ENCODE peak calls at places on chromosomes 13 and 19, in five cellular contexts. One of them, this sample, is unnamed.

GRCh38 chr19:53808710-53809125 is 15.4 kb downstream of the NLRP12 start:
- DNase-seq in upper lobe of left lung: no peak
- DNase-seq in CD8-positive, alpha-beta T cell: no peak
- DNase-seq in neuronal stem cell: no peak
- DNase-seq in ovary: no peak
- DNase-seq in this sample: peak; percentile 32

GRCh38 chr19:15479391-15480345 is at the start of gene PGLYRP2:
- DNase-seq in upper lobe of left lung: no peak
- DNase-seq in neuronal stem cell: no peak
- DNase-seq in CD8-positive, alpha-beta T cell: peak; percentile 24
- DNase-seq in ovary: no peak
- DNase-seq in this sample: no peak

GRCh38 chr19:31070126-31070525 is 279.1 kb downstream of the TSHZ3 start:
- DNase-seq in ovary: no peak
- DNase-seq in CD8-positive, alpha-beta T cell: no peak
- DNase-seq in neuronal stem cell: no peak
- DNase-seq in upper lobe of left lung: no peak
- DNase-seq in this sample: no peak

GRCh38 chr19:23403024-23403423 is 7.8 kb upstream of the ZNF91 start:
- DNase-seq in ovary: no peak
- DNase-seq in CD8-positive, alpha-beta T cell: no peak
- DNase-seq in upper lobe of left lung: no peak
- DNase-seq in neuronal stem cell: no peak
- DNase-seq in this sample: no peak

GRCh38 chr13:42703740-42704139 is 77.6 kb upstream of the FAM216B start:
- DNase-seq in CD8-positive, alpha-beta T cell: no peak
- DNase-seq in neuronal stem cell: no peak
- DNase-seq in ovary: no peak
- DNase-seq in upper lobe of left lung: no peak
- DNase-seq in this sample: no peak

GRCh38 chr13:92716749-92717148 is 509.9 kb upstream of the GPC6 start:
- DNase-seq in CD8-positive, alpha-beta T cell: no peak
- DNase-seq in ovary: no peak
- DNase-seq in neuronal stem cell: no peak
- DNase-seq in upper lobe of left lung: no peak
- DNase-seq in this sample: peak; percentile 1

GRCh38 chr13:41565221-41565620 is 107.9 kb downstream of the RGCC start:
- DNase-seq in neuronal stem cell: no peak
- DNase-seq in CD8-positive, alpha-beta T cell: no peak
- DNase-seq in ovary: no peak
- DNase-seq in upper lobe of left lung: no peak
- DNase-seq in this sample: peak; percentile 89

GRCh38 chr13:72507394-72508199 is 219.8 kb downstream of the MZT1 start:
- DNase-seq in upper lobe of left lung: no peak
- DNase-seq in neuronal stem cell: no peak
- DNase-seq in CD8-positive, alpha-beta T cell: no peak
- DNase-seq in ovary: no peak
- DNase-seq in this sample: peak; percentile 36

GRCh38 chr19:18058208-18059009 is 28.3 kb downstream of the IL12RB1 start:
- DNase-seq in upper lobe of left lung: peak; percentile 96
- DNase-seq in CD8-positive, alpha-beta T cell: peak; percentile 86
- DNase-seq in neuronal stem cell: peak; percentile 78
- DNase-seq in ovary: peak; percentile 74
- DNase-seq in this sample: peak; percentile 48

GRCh38 chr13:46992383-46992952 is 95.6 kb upstream of the HTR2A start:
- DNase-seq in CD8-positive, alpha-beta T cell: no peak
- DNase-seq in neuronal stem cell: no peak
- DNase-seq in ovary: no peak
- DNase-seq in upper lobe of left lung: no peak
- DNase-seq in this sample: peak; percentile 14

GRCh38 chr19:34275705-34276104 is 21.4 kb downstream of the GARRE1 start:
- DNase-seq in ovary: no peak
- DNase-seq in upper lobe of left lung: no peak
- DNase-seq in neuronal stem cell: no peak
- DNase-seq in CD8-positive, alpha-beta T cell: no peak
- DNase-seq in this sample: no peak

GRCh38 chr19:34120846-34121639 is 51.3 kb upstream of the LSM14A start:
- DNase-seq in neuronal stem cell: no peak
- DNase-seq in CD8-positive, alpha-beta T cell: peak; percentile 49
- DNase-seq in upper lobe of left lung: no peak
- DNase-seq in ovary: no peak
- DNase-seq in this sample: peak; percentile 61

GRCh38 chr19:54248016-54248601 is 5.5 kb upstream of the LILRA6 start:
- DNase-seq in CD8-positive, alpha-beta T cell: no peak
- DNase-seq in ovary: no peak
- DNase-seq in upper lobe of left lung: no peak
- DNase-seq in neuronal stem cell: no peak
- DNase-seq in this sample: peak; percentile 22

GRCh38 chr19:18939163-18939562 is 1.9 kb downstream of the HOMER3 start:
- DNase-seq in ovary: no peak
- DNase-seq in neuronal stem cell: no peak
- DNase-seq in CD8-positive, alpha-beta T cell: no peak
- DNase-seq in upper lobe of left lung: no peak
- DNase-seq in this sample: no peak

GRCh38 chr13:20332361-20333096 is 100.4 kb upstream of the GJB6 start:
- DNase-seq in CD8-positive, alpha-beta T cell: no peak
- DNase-seq in neuronal stem cell: no peak
- DNase-seq in ovary: no peak
- DNase-seq in upper lobe of left lung: no peak
- DNase-seq in this sample: no peak

GRCh38 chr13:75726313-75726712 is 90.2 kb downstream of the LMO7 start:
- DNase-seq in CD8-positive, alpha-beta T cell: no peak
- DNase-seq in upper lobe of left lung: no peak
- DNase-seq in neuronal stem cell: no peak
- DNase-seq in ovary: no peak
- DNase-seq in this sample: no peak

GRCh38 chr19:40200352-40201099 is 9.3 kb downstream of the MAP3K10 start:
- DNase-seq in ovary: no peak
- DNase-seq in neuronal stem cell: no peak
- DNase-seq in CD8-positive, alpha-beta T cell: no peak
- DNase-seq in upper lobe of left lung: no peak
- DNase-seq in this sample: no peak

GRCh38 chr13:30141773-30142501 is 165.4 kb downstream of the KATNAL1 start:
- DNase-seq in CD8-positive, alpha-beta T cell: no peak
- DNase-seq in ovary: no peak
- DNase-seq in neuronal stem cell: no peak
- DNase-seq in upper lobe of left lung: no peak
- DNase-seq in this sample: no peak

GRCh38 chr13:30581582-30581981 is 36.1 kb upstream of the USPL1 start:
- DNase-seq in CD8-positive, alpha-beta T cell: no peak
- DNase-seq in upper lobe of left lung: no peak
- DNase-seq in ovary: no peak
- DNase-seq in neuronal stem cell: no peak
- DNase-seq in this sample: no peak

GRCh38 chr19:20660473-20660872 is 898 bp downstream of the ZNF626 start:
- DNase-seq in ovary: peak; percentile 17
- DNase-seq in upper lobe of left lung: no peak
- DNase-seq in neuronal stem cell: no peak
- DNase-seq in CD8-positive, alpha-beta T cell: no peak
- DNase-seq in this sample: peak; percentile 2

GRCh38 chr19:4829001-4829712 is 2.4 kb downstream of the TICAM1 start:
- DNase-seq in upper lobe of left lung: no peak
- DNase-seq in CD8-positive, alpha-beta T cell: no peak
- DNase-seq in ovary: no peak
- DNase-seq in neuronal stem cell: no peak
- DNase-seq in this sample: no peak

GRCh38 chr13:101965096-101965495 is 436.8 kb downstream of the FGF14 start:
- DNase-seq in neuronal stem cell: no peak
- DNase-seq in ovary: no peak
- DNase-seq in CD8-positive, alpha-beta T cell: no peak
- DNase-seq in upper lobe of left lung: no peak
- DNase-seq in this sample: no peak

GRCh38 chr19:44927746-44928145 is 13.3 kb downstream of the APOC1 start:
- DNase-seq in upper lobe of left lung: no peak
- DNase-seq in CD8-positive, alpha-beta T cell: no peak
- DNase-seq in neuronal stem cell: no peak
- DNase-seq in ovary: no peak
- DNase-seq in this sample: peak; percentile 34

GRCh38 chr13:20035130-20035529 is 76.6 kb downstream of the ZMYM2 start:
- DNase-seq in ovary: no peak
- DNase-seq in CD8-positive, alpha-beta T cell: no peak
- DNase-seq in neuronal stem cell: no peak
- DNase-seq in upper lobe of left lung: no peak
- DNase-seq in this sample: no peak

GRCh38 chr19:39828634-39829032 is 5.3 kb downstream of the DYRK1B start:
- DNase-seq in CD8-positive, alpha-beta T cell: no peak
- DNase-seq in neuronal stem cell: no peak
- DNase-seq in ovary: no peak
- DNase-seq in upper lobe of left lung: no peak
- DNase-seq in this sample: no peak

GRCh38 chr13:113964251-113964995 is 9.5 kb downstream of the C13orf46 start:
- DNase-seq in ovary: no peak
- DNase-seq in neuronal stem cell: no peak
- DNase-seq in CD8-positive, alpha-beta T cell: no peak
- DNase-seq in upper lobe of left lung: peak; percentile 60
- DNase-seq in this sample: no peak

GRCh38 chr19:5340637-5341447 is at the start of gene PTPRS:
- DNase-seq in neuronal stem cell: peak; percentile 84
- DNase-seq in CD8-positive, alpha-beta T cell: peak; percentile 85
- DNase-seq in upper lobe of left lung: peak; percentile 96
- DNase-seq in ovary: peak; percentile 80
- DNase-seq in this sample: peak; percentile 64

GRCh38 chr19:53365899-53366493 is 491 bp downstream of the ZNF525 start:
- DNase-seq in upper lobe of left lung: peak; percentile 82
- DNase-seq in CD8-positive, alpha-beta T cell: peak; percentile 42
- DNase-seq in ovary: no peak
- DNase-seq in neuronal stem cell: no peak
- DNase-seq in this sample: peak; percentile 27

GRCh38 chr13:97224544-97225324 is 2.6 kb downstream of the MBNL2 start:
- DNase-seq in upper lobe of left lung: no peak
- DNase-seq in CD8-positive, alpha-beta T cell: peak; percentile 28
- DNase-seq in neuronal stem cell: no peak
- DNase-seq in ovary: peak; percentile 65
- DNase-seq in this sample: peak; percentile 69

GRCh38 chr13:97228850-97229521 is 6.9 kb downstream of the MBNL2 start:
- DNase-seq in neuronal stem cell: no peak
- DNase-seq in ovary: no peak
- DNase-seq in upper lobe of left lung: no peak
- DNase-seq in CD8-positive, alpha-beta T cell: no peak
- DNase-seq in this sample: peak; percentile 59

GRCh38 chr13:97225533-97225932 is 3.4 kb downstream of the MBNL2 start:
- DNase-seq in ovary: no peak
- DNase-seq in CD8-positive, alpha-beta T cell: no peak
- DNase-seq in neuronal stem cell: no peak
- DNase-seq in upper lobe of left lung: no peak
- DNase-seq in this sample: no peak

GRCh38 chr13:97226013-97226412 is 3.9 kb downstream of the MBNL2 start:
- DNase-seq in upper lobe of left lung: no peak
- DNase-seq in ovary: no peak
- DNase-seq in CD8-positive, alpha-beta T cell: no peak
- DNase-seq in neuronal stem cell: no peak
- DNase-seq in this sample: no peak

GRCh38 chr13:97226788-97227627 is 4.9 kb downstream of the MBNL2 start:
- DNase-seq in neuronal stem cell: no peak
- DNase-seq in upper lobe of left lung: no peak
- DNase-seq in CD8-positive, alpha-beta T cell: peak; percentile 36
- DNase-seq in ovary: no peak
- DNase-seq in this sample: no peak
- H3K4me3 ChIP-seq in neuronal stem cell: no peak overlapping the region
- H3K4me3 ChIP-seq in upper lobe of left lung: peak overlapping the region; percentile 12
- H3K4me3 ChIP-seq in CD8-positive, alpha-beta T cell: peak overlapping the region; percentile 30
- H3K4me3 ChIP-seq in ovary: no peak overlapping the region
- H3K4me3 ChIP-seq in this sample: no peak overlapping the region

DNA sequence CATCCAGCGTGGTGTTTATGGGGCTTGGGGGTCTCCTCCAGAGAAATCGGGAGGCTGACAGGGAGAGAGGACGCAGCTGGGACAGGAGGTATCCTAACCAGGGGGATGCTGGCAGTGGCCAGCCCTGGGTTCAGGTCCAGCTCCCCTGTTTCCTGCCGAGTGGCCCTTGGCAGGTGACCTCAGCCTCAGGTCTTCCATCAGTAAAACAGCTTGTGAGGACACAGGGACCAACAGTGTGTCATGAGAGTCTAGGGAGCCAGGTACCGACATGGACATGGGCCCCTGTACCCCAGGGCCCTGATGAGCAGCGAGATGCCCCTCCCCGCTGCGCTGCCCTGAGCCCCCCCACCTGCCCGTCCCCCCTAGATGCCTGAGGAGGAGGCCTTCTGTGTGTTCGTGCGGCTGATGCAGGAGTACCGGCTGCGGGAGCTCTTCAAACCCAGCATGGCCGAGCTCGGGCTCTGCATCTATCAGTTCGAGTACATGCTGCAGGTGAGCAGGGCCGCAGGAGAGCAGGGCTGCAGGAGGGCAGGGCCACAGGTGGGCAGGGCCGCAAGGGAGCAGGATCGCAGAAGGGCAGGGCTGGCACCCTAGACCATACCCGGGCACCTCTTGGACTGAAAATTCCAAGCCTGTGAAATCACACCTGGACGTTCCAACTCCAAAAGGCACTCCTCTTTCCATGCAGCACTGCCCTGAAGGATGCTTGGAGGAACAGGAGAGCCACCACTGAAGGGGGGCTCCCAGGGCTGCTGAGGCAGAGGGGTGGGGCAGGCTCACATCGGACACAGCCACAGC is 19.8 kb downstream of the EVI5L start:
- DNase-seq in neuronal stem cell: no peak
- DNase-seq in upper lobe of left lung: peak; percentile 81
- DNase-seq in CD8-positive, alpha-beta T cell: no peak
- DNase-seq in ovary: no peak
- DNase-seq in this sample: no peak
- H3K27ac ChIP-seq in neuronal stem cell: no peak overlapping the region
- H3K27ac ChIP-seq in upper lobe of left lung: no peak overlapping the region
- H3K27ac ChIP-seq in CD8-positive, alpha-beta T cell: no peak overlapping the region
- H3K27ac ChIP-seq in ovary: no peak overlapping the region
- H3K27ac ChIP-seq in this sample: no peak overlapping the region

DNA sequence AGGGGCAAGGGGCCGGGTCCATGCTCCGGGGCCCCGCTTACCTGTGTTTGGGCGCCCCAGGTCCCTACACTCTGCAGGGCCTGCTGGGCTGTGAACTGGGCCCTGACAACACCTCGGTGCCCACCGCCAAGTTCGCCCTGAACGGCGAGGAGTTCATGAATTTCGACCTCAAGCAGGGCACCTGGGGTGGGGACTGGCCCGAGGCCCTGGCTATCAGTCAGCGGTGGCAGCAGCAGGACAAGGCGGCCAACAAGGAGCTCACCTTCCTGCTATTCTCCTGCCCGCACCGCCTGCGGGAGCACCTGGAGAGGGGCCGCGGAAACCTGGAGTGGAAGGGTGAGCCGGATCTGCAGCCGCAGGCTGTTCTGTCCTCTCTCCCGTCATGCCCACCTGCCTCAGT is 1.7 kb downstream of the FCGRT start:
- DNase-seq in neuronal stem cell: no peak
- DNase-seq in upper lobe of left lung: no peak
- DNase-seq in CD8-positive, alpha-beta T cell: no peak
- DNase-seq in ovary: no peak
- DNase-seq in this sample: no peak
- H3K4me3 ChIP-seq in neuronal stem cell: peak overlapping the region; percentile 71
- H3K4me3 ChIP-seq in upper lobe of left lung: peak overlapping the region; percentile 88
- H3K4me3 ChIP-seq in CD8-positive, alpha-beta T cell: peak overlapping the region; percentile 66
- H3K4me3 ChIP-seq in ovary: peak overlapping the region; percentile 67
- H3K4me3 ChIP-seq in this sample: no peak overlapping the region

GRCh38 chr19:2628597-2628996 is 73.9 kb downstream of the GNG7 start:
- DNase-seq in upper lobe of left lung: no peak
- DNase-seq in ovary: no peak
- DNase-seq in CD8-positive, alpha-beta T cell: no peak
- DNase-seq in neuronal stem cell: no peak
- DNase-seq in this sample: no peak
- H3K27ac ChIP-seq in upper lobe of left lung: peak overlapping the region; percentile 82
- H3K27ac ChIP-seq in ovary: no peak overlapping the region
- H3K27ac ChIP-seq in CD8-positive, alpha-beta T cell: no peak overlapping the region
- H3K27ac ChIP-seq in neuronal stem cell: no peak overlapping the region
- H3K27ac ChIP-seq in this sample: no peak overlapping the region